ENCODE peak calls at places on chromosomes 12 and 14, in seven cellular contexts. Z is Karpas-422; L is H7; U is stomach; B is mucosa of descending colon; E is neuronal stem cell; Y is CD8-positive, alpha-beta T cell. P is an unnamed sample. For H3K36me3, the result is how much of the 10 kb centered on the place peaks cover.

GRCh38 chr14:31059152-31059924 is 33.2 kb upstream of the STRN3 start:
- DNase-seq in Z (no peak), L (no peak), U (peak), B (no peak), E (no peak), Y (no peak), P (no peak)

GRCh38 chr14:80977103-80977728 is 21.8 kb downstream of the TSHR start:
- DNase-seq in Z (peak), L (peak), U (no peak), B (no peak), E (no peak), Y (no peak), P (no peak)

GRCh38 chr14:67387195-67387594 is 24.8 kb downstream of the PLEK2 start:
- DNase-seq in Z (no peak), L (no peak), U (no peak), B (no peak), E (no peak), Y (no peak), P (no peak)

GRCh38 chr12:90484130-90484529 is 470.8 kb downstream of the CCER1 start:
- DNase-seq in Z (no peak), L (no peak), U (no peak), B (no peak), E (no peak), Y (no peak), P (no peak)

GRCh38 chr14:93017898-93018297 is 94.9 kb downstream of the CHGA start:
- DNase-seq in Z (no peak), L (no peak), U (no peak), B (no peak), E (no peak), Y (no peak), P (no peak)

GRCh38 chr14:35342160-35343010 is 50.2 kb downstream of the PSMA6 start:
- DNase-seq in Z (no peak), L (no peak), U (peak), B (peak), E (no peak), Y (no peak), P (no peak)

GRCh38 chr14:89013098-89013504 is 188.7 kb downstream of the TTC8 start:
- DNase-seq in Z (peak), L (peak), U (peak), B (peak), E (no peak), Y (no peak), P (no peak)

GRCh38 chr12:52777566-52777965 is 421 bp upstream of the KRT76 start:
- DNase-seq in Z (no peak), L (no peak), U (no peak), B (no peak), E (no peak), Y (no peak), P (no peak)

GRCh38 chr12:84973026-84973425 is 60.4 kb upstream of the SLC6A15 start:
- DNase-seq in Z (no peak), L (no peak), U (no peak), B (no peak), E (no peak), Y (no peak), P (no peak)

GRCh38 chr14:68627868-68628604 is 164.8 kb downstream of the ZFP36L1 start:
- DNase-seq in Z (peak), L (peak), U (peak), B (peak), E (peak), Y (peak), P (peak)

GRCh38 chr14:38210587-38211257 is 3.0 kb downstream of the SSTR1 start:
- DNase-seq in Z (no peak), L (peak), U (peak), B (peak), E (peak), Y (no peak), P (no peak)

GRCh38 chr14:105093426-105094192 is 28.4 kb upstream of the GPR132 start:
- DNase-seq in Z (peak), L (peak), U (peak), B (peak), E (peak), Y (peak), P (peak)

GRCh38 chr12:3274664-3275063 is 197.5 kb downstream of the TSPAN9 start:
- DNase-seq in Z (no peak), L (no peak), U (no peak), B (no peak), E (no peak), Y (no peak), P (no peak)

GRCh38 chr14:105026033-105026785 is 5.3 kb upstream of the CDCA4 start:
- DNase-seq in Z (no peak), L (no peak), U (no peak), B (no peak), E (no peak), Y (no peak), P (peak)

GRCh38 chr12:111887916-111888745 is 46.1 kb downstream of the MAPKAPK5 start:
- DNase-seq in Z (no peak), L (no peak), U (no peak), B (no peak), E (no peak), Y (no peak), P (no peak)

DNA sequence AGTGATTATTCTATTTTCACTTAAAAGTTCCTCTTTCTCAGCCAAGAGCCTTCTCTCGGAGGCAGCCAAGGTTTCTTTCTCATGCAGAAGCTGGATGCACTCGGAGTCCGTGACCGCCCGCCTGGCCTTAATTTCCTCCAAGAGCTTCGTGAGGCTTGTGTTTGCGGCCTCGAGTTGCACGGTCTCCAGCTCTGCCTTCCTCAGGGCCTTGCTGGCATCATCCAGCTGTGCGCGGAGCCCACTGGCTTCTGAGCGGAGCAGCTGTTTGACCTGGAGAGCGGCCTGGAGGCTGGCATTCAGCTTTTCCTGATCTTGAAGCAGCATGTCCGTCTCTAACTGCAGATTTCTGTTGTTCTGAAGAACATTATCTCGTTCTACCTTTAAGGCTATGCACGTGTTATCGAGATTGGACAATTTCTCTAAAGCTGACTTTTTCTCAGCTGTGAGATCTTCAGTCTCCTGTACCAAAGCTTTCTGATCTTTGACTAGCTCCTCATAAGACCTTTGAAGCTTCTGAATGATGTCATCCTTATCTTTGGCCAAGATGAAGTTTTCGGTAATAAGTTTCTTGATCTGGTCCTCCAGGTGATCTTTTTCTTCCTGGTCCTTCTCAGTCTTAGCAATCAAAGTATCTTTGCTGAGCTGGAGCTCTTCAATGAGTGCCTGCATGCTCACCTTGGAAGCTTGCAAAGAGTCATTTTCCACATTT is 57.2 kb upstream of the VPS33A start:
- DNase-seq in Z (no peak), L (no peak), U (no peak), B (no peak), E (no peak), Y (no peak), P (no peak)
- H3K36me3 ChIP-seq in Z (under half), L (under half), U (half or more), B (under half), E (half or more), Y (under half), P (under half)

DNA sequence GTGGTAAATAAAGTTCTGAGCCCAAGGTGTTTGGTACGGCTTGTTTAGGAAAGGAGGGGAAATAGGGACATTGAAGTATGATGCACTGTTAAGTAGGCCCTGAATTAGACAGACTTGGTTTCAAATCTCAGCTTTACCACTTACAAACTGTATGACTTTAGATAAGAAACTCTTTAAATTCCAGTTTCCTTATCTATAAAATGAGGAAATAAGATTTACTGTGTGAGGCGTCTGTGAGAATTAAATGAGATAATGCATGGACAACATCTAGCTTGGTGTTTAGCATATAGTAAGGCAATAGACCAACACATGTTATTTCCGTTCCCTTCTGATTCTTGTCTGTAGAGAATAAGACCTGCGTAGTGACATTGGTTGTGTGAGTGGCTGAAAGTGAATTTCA is 7.0 kb downstream of the NCKAP1L start:
- DNase-seq in Z (no peak), L (no peak), U (no peak), B (no peak), E (no peak), Y (no peak), P (no peak)
- H3K36me3 ChIP-seq in Z (under half), L (under half), U (under half), B (under half), E (under half), Y (under half), P (under half)

DNA sequence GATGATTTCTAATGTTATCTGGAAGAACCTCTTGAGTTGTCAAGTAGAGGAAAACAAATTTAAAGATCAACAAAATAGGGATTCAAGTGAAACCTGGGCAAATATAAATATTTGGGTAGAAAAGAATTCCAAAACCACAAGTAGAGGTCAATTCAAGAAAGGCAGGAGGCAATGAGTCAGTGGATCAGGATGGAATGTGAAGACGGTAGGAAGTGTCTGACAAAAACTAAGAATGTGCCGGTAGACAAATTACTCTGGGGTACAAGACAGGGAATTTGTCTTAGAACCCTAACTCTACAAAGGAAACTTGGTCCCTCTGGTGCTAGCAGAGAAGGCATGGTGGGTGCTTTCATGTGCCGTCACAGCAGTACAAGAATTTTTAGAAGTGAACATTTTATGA is 13.6 kb downstream of the ABCD2 start:
- DNase-seq in Z (no peak), L (no peak), U (no peak), B (no peak), E (no peak), Y (no peak), P (no peak)
- H3K36me3 ChIP-seq in Z (under half), L (under half), U (under half), B (under half), E (under half), Y (under half), P (under half)

GRCh38 chr14:100078216-100078780 is 13.1 kb downstream of the EVL start:
- DNase-seq in Z (no peak), L (no peak), U (no peak), B (no peak), E (no peak), Y (no peak), P (no peak)
- H3K36me3 ChIP-seq in Z (under half), L (under half), U (under half), B (under half), E (under half), Y (under half), P (under half)

DNA sequence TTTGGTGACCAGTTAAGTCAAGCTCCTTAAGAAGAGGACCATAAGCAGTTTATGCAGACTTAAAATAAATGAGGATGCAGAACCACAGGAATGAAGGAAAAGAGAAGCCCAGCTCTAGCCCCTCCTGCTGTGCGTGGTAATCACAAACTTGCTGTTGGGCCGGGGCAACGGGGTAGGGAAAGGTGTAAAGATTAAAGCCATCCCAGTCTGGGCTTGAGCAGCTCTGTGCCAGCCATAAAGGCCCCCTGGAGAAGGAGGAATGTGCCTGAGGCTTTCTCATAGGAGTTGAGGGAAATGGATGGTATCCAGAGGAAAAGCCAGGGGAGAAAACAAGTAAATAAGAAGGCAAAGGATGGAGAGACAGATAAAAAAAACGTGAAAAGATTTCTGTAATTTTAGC is 25.1 kb downstream of the TEP1 start:
- DNase-seq in Z (no peak), L (peak), U (no peak), B (no peak), E (no peak), Y (no peak), P (no peak)
- H3K36me3 ChIP-seq in Z (under half), L (under half), U (half or more), B (under half), E (half or more), Y (half or more), P (half or more)

DNA sequence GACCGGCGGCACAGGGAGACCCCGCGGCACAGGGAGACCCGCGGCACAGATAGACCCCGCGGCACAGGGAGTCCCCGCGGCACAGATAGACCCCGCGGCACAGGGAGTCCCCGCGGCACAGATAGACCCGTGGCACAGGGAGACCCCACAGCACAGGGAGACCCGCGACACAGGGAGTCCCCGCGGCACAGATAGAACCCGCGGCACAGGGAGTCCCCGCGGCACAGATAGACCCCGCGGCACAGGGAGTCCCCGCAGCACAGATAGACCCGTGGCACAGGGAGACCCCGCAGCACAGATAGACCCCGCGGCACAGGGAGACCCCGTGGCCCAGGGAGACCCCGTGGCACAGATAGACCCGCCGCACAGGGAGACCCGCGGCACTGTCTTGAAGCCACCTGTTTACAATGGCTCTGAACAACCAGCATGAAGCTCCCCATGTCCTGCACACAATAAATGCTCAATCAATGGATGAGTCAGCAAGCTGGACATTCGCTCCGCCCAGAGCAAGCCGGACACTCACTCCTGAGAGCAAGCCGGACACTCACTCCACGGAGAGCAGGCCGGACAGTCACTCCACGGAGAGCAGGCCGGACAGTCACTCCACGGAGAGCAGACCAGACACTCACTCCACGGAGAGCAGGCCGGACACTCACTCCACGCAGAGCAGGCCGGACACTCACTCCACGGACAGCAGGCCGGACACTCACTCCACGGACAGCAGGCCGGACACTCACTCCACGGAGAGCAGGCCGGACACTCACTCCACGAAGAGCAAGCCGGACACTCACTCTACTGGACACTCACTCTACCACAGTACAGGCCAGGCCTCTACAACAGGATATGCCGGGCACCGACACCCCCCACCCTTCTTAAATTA is 121.9 kb downstream of the RFLNA start:
- DNase-seq in Z (no peak), L (no peak), U (no peak), B (no peak), E (no peak), Y (no peak), P (no peak)
- H3K36me3 ChIP-seq in Z (under half), L (under half), U (half or more), B (under half), E (under half), Y (under half), P (under half)

P was measured in GM06990.